ENCODE peak calls at places on chromosomes 5 and 9, in five cellular contexts. One of them, this sample, is unnamed.

GRCh38 chr5:107466233-107466769 is 204.4 kb downstream of the EFNA5 start:
- DNase-seq in GM03348: no peak
- DNase-seq in NCI-H345: no peak
- DNase-seq in left cardiac atrium: peak
- DNase-seq in ACHN: peak
- DNase-seq in this sample: peak

GRCh38 chr5:99449786-99450185 is 521.0 kb upstream of the CHD1 start:
- DNase-seq in left cardiac atrium: no peak
- DNase-seq in ACHN: peak
- DNase-seq in NCI-H345: no peak
- DNase-seq in GM03348: no peak
- DNase-seq in this sample: no peak

GRCh38 chr5:79011219-79011836 is 26.2 kb upstream of the ARSB start:
- DNase-seq in ACHN: no peak
- DNase-seq in NCI-H345: no peak
- DNase-seq in GM03348: peak
- DNase-seq in left cardiac atrium: no peak
- DNase-seq in this sample: no peak

GRCh38 chr5:41722359-41722950 is 147.8 kb downstream of the OXCT1 start:
- DNase-seq in NCI-H345: no peak
- DNase-seq in GM03348: no peak
- DNase-seq in left cardiac atrium: no peak
- DNase-seq in ACHN: peak
- DNase-seq in this sample: no peak

GRCh38 chr5:73189816-73190451 is 16.9 kb downstream of the TMEM174 start:
- DNase-seq in ACHN: peak
- DNase-seq in left cardiac atrium: no peak
- DNase-seq in NCI-H345: peak
- DNase-seq in GM03348: peak
- DNase-seq in this sample: no peak

GRCh38 chr9:78351816-78352215 is 54.9 kb downstream of the PSAT1 start:
- DNase-seq in ACHN: no peak
- DNase-seq in NCI-H345: no peak
- DNase-seq in GM03348: no peak
- DNase-seq in left cardiac atrium: no peak
- DNase-seq in this sample: no peak

GRCh38 chr5:93599427-93600146 is 16.6 kb downstream of the NR2F1 start:
- DNase-seq in NCI-H345: no peak
- DNase-seq in GM03348: no peak
- DNase-seq in ACHN: no peak
- DNase-seq in left cardiac atrium: peak
- DNase-seq in this sample: no peak

GRCh38 chr5:6674886-6675285 is 38.3 kb upstream of the TENT4A start:
- DNase-seq in NCI-H345: no peak
- DNase-seq in GM03348: no peak
- DNase-seq in left cardiac atrium: no peak
- DNase-seq in ACHN: no peak
- DNase-seq in this sample: no peak

GRCh38 chr9:116080561-116080960 is 73.0 kb upstream of the PAPPA start:
- DNase-seq in ACHN: no peak
- DNase-seq in NCI-H345: no peak
- DNase-seq in left cardiac atrium: no peak
- DNase-seq in GM03348: no peak
- DNase-seq in this sample: no peak

This sample was measured in RCC 7860.